ENCODE peak calls at places on chromosome 14, in five cellular contexts. A is A549; H is IMR-90; T is left ventricle myocardium inferior; J is CD4-positive, alpha-beta memory T cell. B is an unnamed sample.

GRCh38 chr14:76775695-76776305 is 14.5 kb downstream of the VASH1 start:
- DNase-seq in A (no peak), H (no peak), T (no peak), J (no peak), B (no peak)

GRCh38 chr14:83342590-83342989 is 1808.9 kb upstream of the SEL1L start:
- DNase-seq in A (no peak), H (no peak), T (peak; percentile 15), J (no peak), B (peak; percentile 84)

GRCh38 chr14:34181308-34181707 is 230.4 kb upstream of the EGLN3 start:
- DNase-seq in A (no peak), H (no peak), T (no peak), J (no peak), B (no peak)

GRCh38 chr14:45112886-45113772 is 21.2 kb downstream of the FKBP3 start:
- DNase-seq in A (peak; percentile 77), H (peak; percentile 62), T (no peak), J (no peak), B (no peak)

GRCh38 chr14:75700295-75700694 is 39.2 kb downstream of the TTLL5 start:
- DNase-seq in A (no peak), H (no peak), T (no peak), J (no peak), B (no peak)

GRCh38 chr14:83632375-83632774 is 1897.6 kb upstream of the FLRT2 start:
- DNase-seq in A (no peak), H (no peak), T (no peak), J (no peak), B (no peak)

GRCh38 chr14:92783813-92784431 is 10.2 kb upstream of the GOLGA5 start:
- DNase-seq in A (peak; percentile 70), H (peak; percentile 75), T (no peak), J (peak; percentile 39), B (no peak)

GRCh38 chr14:73713804-73714655 is at the start of gene PNMA1:
- DNase-seq in A (peak; percentile 82), H (peak; percentile 72), T (peak; percentile 89), J (peak; percentile 85), B (peak; percentile 92)

GRCh38 chr14:105323663-105324062 is 9.1 kb downstream of the PACS2 start:
- DNase-seq in A (no peak), H (no peak), T (no peak), J (no peak), B (no peak)

GRCh38 chr14:94768521-94769412 is 1.1 kb downstream of the GSC start:
- DNase-seq in A (peak; percentile 13), H (no peak), T (no peak), J (peak; percentile 10), B (no peak)

GRCh38 chr14:60905930-60906329 is 74.9 kb downstream of the TRMT5 start:
- DNase-seq in A (no peak), H (peak; percentile 38), T (no peak), J (no peak), B (no peak)

GRCh38 chr14:90828642-90829487 is 12.6 kb upstream of the TTC7B start:
- DNase-seq in A (no peak), H (no peak), T (no peak), J (peak; percentile 43), B (no peak)

GRCh38 chr14:90831821-90832220 is 15.6 kb upstream of the TTC7B start:
- DNase-seq in A (no peak), H (no peak), T (no peak), J (no peak), B (peak; percentile 17)

GRCh38 chr14:90830931-90831701 is 14.9 kb upstream of the TTC7B start:
- DNase-seq in A (no peak), H (no peak), T (no peak), J (no peak), B (peak; percentile 69)

GRCh38 chr14:90829677-90830076 is 13.4 kb upstream of the TTC7B start:
- DNase-seq in A (no peak), H (no peak), T (no peak), J (no peak), B (peak; percentile 34)

GRCh38 chr14:90827919-90828610 is 11.8 kb upstream of the TTC7B start:
- DNase-seq in A (peak; percentile 81), H (peak; percentile 76), T (peak; percentile 95), J (peak; percentile 88), B (peak; percentile 96)
- H3K4me3 ChIP-seq in A (peak overlapping the region; percentile 26), H (peak overlapping the region; percentile 41), T (peak overlapping the region; percentile 61), J (peak overlapping the region; percentile 55), B (no peak overlapping the region)

DNA sequence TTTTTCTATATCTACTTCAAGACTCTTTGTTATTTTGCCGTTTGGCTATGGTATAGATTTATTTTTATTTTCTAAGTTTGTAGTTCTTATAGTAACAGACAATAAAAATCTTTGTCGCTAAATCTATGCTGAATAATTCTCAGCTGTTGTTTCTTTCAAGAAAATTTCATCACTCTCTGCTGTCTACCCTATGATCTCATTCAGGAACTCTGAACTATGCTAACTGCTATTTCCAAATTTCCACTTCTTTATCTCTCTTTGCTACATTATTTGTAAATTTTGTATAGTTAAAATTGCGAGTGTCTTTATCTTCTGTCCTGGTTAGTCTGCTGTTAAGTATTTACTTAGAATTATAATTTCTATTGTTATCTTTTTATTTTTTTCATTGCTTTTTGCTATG is 353.6 kb downstream of the LRFN5 start:
- DNase-seq in A (no peak), H (peak; percentile 4), T (no peak), J (no peak), B (no peak)
- H3K4me1 ChIP-seq in A (peaks cover 5% of the 10 kb centered on the region), H (no peaks in the 10 kb centered on the region), T (no peaks in the 10 kb centered on the region), J (no peaks in the 10 kb centered on the region), B (no peaks in the 10 kb centered on the region)

GRCh38 chr14:36513012-36513420 is 7.0 kb downstream of the NKX2-1 start:
- DNase-seq in A (no peak), H (no peak), T (no peak), J (no peak), B (no peak)

GRCh38 chr14:36515105-36515593 is 4.9 kb downstream of the NKX2-1 start:
- DNase-seq in A (no peak), H (no peak), T (no peak), J (no peak), B (no peak)

GRCh38 chr14:36512585-36513003 is 7.4 kb downstream of the NKX2-1 start:
- DNase-seq in A (no peak), H (no peak), T (no peak), J (no peak), B (no peak)

GRCh38 chr14:36514278-36515104 is 5.5 kb downstream of the NKX2-1 start:
- DNase-seq in A (no peak), H (no peak), T (no peak), J (no peak), B (no peak)

GRCh38 chr14:36513451-36514277 is 6.4 kb downstream of the NKX2-1 start:
- DNase-seq in A (no peak), H (no peak), T (no peak), J (no peak), B (no peak)
- H3K4me3 ChIP-seq in A (no peak overlapping the region), H (no peak overlapping the region), T (no peak overlapping the region), J (no peak overlapping the region), B (no peak overlapping the region)

DNA sequence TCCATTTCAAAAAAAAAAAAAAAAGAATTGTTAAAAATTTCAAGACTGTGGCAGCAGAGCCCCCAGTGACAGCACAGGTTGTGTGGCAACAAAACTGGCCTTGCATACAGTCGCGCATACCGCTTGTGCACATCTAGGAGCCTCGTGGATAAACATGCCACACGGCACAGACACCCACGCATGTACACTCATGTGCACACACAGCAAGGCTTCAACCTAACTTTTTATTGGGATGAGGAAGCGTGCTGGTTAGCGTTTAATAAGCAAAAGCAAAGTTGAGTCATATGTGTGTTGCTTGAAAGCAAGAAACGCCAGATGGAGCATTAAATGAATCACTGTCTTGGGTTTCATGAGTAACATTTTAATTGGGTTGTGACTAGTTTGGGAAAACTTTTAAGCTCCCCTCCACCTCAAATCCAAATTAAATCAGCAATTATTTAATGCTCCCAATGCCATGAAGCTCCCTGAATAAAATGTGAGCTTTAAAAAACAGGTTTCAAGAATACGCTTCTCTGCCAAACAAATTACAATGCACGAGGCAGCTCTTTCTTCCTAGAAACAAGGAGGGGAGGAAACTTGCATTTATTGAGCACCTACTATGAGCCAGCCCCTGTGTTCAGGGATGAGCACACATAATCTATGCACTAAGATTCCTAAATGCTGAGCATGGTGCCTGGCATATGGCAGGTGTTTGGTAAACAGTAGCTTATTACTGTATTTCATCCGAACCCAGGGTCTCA is 35.7 kb upstream of the EML1 start:
- DNase-seq in A (peak; percentile 82), H (peak; percentile 99), T (no peak), J (no peak), B (peak; percentile 43)
- H3K4me1 ChIP-seq in A (peaks cover 72% of the 10 kb centered on the region), H (peaks cover 57% of the 10 kb centered on the region), T (peaks cover 80% of the 10 kb centered on the region), J (no peaks in the 10 kb centered on the region), B (no peaks in the 10 kb centered on the region)

GRCh38 chr14:24274101-24274543 is 2.7 kb upstream of the RABGGTA start:
- DNase-seq in A (no peak), H (peak; percentile 31), T (no peak), J (peak; percentile 63), B (no peak)
- H3K4me3 ChIP-seq in A (no peak overlapping the region), H (no peak overlapping the region), T (no peak overlapping the region), J (no peak overlapping the region), B (no peak overlapping the region)

DNA sequence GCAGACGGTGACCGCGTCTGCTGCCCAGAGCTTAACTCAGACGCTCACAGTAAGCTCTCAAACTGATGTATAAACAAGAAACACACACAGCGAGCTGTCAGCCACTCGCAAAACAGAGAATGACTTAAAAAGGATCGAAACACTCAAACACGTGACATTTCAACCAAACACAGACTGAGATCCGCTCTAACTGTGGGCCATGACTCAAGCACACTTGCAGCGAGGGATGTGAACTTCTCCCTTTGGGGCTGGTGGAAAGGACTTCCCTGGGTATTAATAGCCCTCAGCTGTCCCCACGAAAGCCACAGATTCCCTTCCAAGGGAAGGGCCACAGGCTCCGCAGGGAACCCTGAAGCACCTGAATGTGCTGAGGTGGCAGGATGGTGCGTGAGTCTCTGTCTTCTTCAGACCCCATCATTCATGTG is 29.1 kb downstream of the CCDC88C start:
- DNase-seq in A (no peak), H (peak; percentile 59), T (no peak), J (peak; percentile 45), B (peak; percentile 52)
- H3K4me1 ChIP-seq in A (no peaks in the 10 kb centered on the region), H (peaks cover 2% of the 10 kb centered on the region), T (peaks cover 15% of the 10 kb centered on the region), J (peaks cover 100% of the 10 kb centered on the region), B (no peaks in the 10 kb centered on the region)

DNA sequence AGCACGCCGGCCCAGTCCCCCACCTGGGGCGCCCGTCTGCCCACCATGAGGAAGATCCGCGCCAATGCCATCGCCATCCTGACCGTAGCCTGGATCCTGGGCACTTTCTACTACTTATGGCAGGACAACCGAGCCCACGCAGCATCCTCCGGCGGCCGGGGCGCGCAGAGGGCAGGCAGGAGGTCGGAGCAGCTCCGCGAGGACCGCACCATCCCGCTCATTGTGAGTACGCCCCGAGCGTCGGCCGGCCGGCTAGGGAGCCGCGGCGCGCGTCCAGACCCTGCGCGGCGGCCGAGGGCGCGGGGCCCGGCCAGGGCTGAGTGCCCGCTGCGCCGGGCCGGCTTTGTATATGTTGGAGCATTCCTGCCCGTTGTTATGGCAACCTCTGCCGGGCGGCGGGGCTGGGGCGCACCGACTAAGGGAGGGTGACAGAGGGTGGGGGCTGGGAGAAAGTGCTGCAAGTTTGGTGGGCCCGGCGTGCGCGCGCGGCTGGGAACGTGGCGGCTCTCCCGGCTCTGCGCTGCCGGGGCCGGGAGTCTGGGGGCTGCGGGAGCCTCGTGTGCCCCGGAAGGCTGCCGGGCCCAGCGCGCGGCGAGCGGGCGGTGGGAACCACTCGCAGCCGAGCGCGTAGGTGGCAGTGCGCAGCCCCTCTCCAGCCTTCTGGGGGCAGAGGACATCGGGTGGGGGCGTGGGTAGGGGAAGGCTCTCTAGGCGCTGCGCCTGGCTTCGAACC is 454 bp downstream of the GALNT16 start:
- DNase-seq in A (peak; percentile 47), H (peak; percentile 4), T (no peak), J (no peak), B (peak; percentile 85)
- H3K4me3 ChIP-seq in A (peak overlapping the region; percentile 62), H (peak overlapping the region; percentile 57), T (peak overlapping the region; percentile 83), J (peak overlapping the region; percentile 19), B (peak overlapping the region; percentile 37)